ENCODE peak calls at places on chromosomes 6 and 20, in ten cellular contexts. I is SK-N-SH; O is GM10248; W is T-cell; C is caudate nucleus; E is activated naive CD8-positive, alpha-beta T cell treated with anti-CD3 and anti-CD28 coated beads for 36 hours; J is aorta; G is GM12891; H is hypothalamus; X is smooth muscle cell of the brain vasculature. Z is an unnamed sample.

GRCh38 chr6:109024784-109025183 is 69.9 kb downstream of the SESN1 start:
- DNase-seq in O (no peak), W (no peak), H (no peak), J (no peak), E (no peak), I (no peak), C (no peak), X (no peak), G (no peak), Z (no peak)

GRCh38 chr6:112330071-112330876 is 16.9 kb upstream of the RFPL4B start:
- DNase-seq in O (no peak), C (no peak), I (no peak), W (no peak), H (no peak), X (no peak), E (no peak), G (no peak), J (no peak), Z (no peak)

GRCh38 chr6:36874016-36874442 is 574 bp downstream of the PPIL1 start:
- DNase-seq in C (no peak), W (no peak), O (no peak), J (peak), X (no peak), H (no peak), I (no peak), G (no peak), E (no peak), Z (no peak)

GRCh38 chr20:9506964-9507369 is 7.4 kb upstream of the LAMP5 start:
- DNase-seq in J (peak), E (no peak), G (no peak), C (no peak), X (no peak), I (peak), O (no peak), W (no peak), H (no peak), Z (no peak)

GRCh38 chr20:1533059-1533458 is 24.4 kb downstream of the SIRPD start:
- DNase-seq in H (no peak), E (no peak), X (no peak), O (no peak), W (no peak), G (no peak), C (no peak), I (no peak), J (no peak), Z (no peak)

GRCh38 chr6:75116946-75117345 is 88.9 kb downstream of the COL12A1 start:
- DNase-seq in O (no peak), I (no peak), H (no peak), J (no peak), X (no peak), C (no peak), E (no peak), W (no peak), G (no peak), Z (no peak)

GRCh38 chr6:134714679-134715078 is 235.2 kb downstream of the ALDH8A1 start:
- DNase-seq in C (no peak), J (no peak), H (no peak), O (no peak), X (no peak), G (no peak), E (no peak), I (no peak), W (no peak), Z (no peak)

GRCh38 chr6:20182926-20183521 is 29.2 kb downstream of the MBOAT1 start:
- DNase-seq in W (no peak), O (no peak), J (no peak), E (no peak), C (no peak), X (no peak), G (no peak), I (no peak), H (no peak), Z (no peak)

GRCh38 chr6:44569931-44570385 is 182.5 kb downstream of the CDC5L start:
- DNase-seq in H (peak), O (no peak), C (no peak), X (no peak), J (peak), W (no peak), E (no peak), G (no peak), I (no peak), Z (no peak)

GRCh38 chr6:96532399-96532798 is 10.8 kb downstream of the UFL1 start:
- DNase-seq in W (no peak), C (no peak), I (no peak), O (no peak), G (no peak), H (no peak), E (no peak), X (no peak), J (no peak), Z (no peak)

GRCh38 chr20:50561379-50562078 is 51.3 kb downstream of the PTPN1 start:
- DNase-seq in G (no peak), X (peak), W (no peak), O (no peak), C (peak), E (peak), J (peak), H (peak), I (no peak), Z (no peak)

GRCh38 chr6:137927777-137928218 is 60.7 kb downstream of the TNFAIP3 start:
- DNase-seq in J (peak), X (no peak), E (peak), I (no peak), H (no peak), W (peak), C (no peak), G (no peak), O (peak), Z (peak)

GRCh38 chr6:93036835-93037234 is 382.5 kb downstream of the EPHA7 start:
- DNase-seq in H (no peak), E (no peak), O (no peak), C (no peak), G (no peak), X (no peak), W (no peak), J (no peak), I (no peak), Z (no peak)

GRCh38 chr20:45934046-45934586 is 367 bp upstream of the PCIF1 start:
- DNase-seq in X (no peak), G (no peak), H (peak), J (peak), E (no peak), I (peak), O (peak), W (peak), C (peak), Z (peak)

GRCh38 chr6:23752414-23752813 is 373.6 kb upstream of the NRSN1 start:
- DNase-seq in J (no peak), O (no peak), W (no peak), I (peak), H (no peak), C (no peak), E (no peak), X (no peak), G (no peak), Z (no peak)

GRCh38 chr6:5587648-5588047 is 326.3 kb downstream of the FARS2 start:
- DNase-seq in O (no peak), J (no peak), C (no peak), G (no peak), E (no peak), I (no peak), H (no peak), W (no peak), X (no peak), Z (no peak)

GRCh38 chr20:52779125-52779524 is 193.0 kb upstream of the TSHZ2 start:
- DNase-seq in C (no peak), W (no peak), H (no peak), E (no peak), J (no peak), O (no peak), I (no peak), G (no peak), X (no peak), Z (no peak)

GRCh38 chr6:44024597-44025219 is 102.5 kb downstream of the MRPL14 start:
- DNase-seq in E (no peak), I (no peak), C (no peak), O (no peak), H (no peak), W (no peak), G (no peak), J (peak), X (no peak), Z (no peak)

GRCh38 chr6:113719056-113719455 is 138.1 kb upstream of the MARCKS start:
- DNase-seq in G (no peak), O (no peak), C (no peak), J (no peak), W (no peak), H (no peak), E (no peak), I (no peak), X (no peak), Z (no peak)

GRCh38 chr6:33721529-33721928 is 10.0 kb upstream of the UQCC2 start:
- DNase-seq in X (no peak), C (no peak), H (no peak), E (no peak), J (no peak), G (no peak), I (no peak), O (no peak), W (no peak), Z (no peak)

GRCh38 chr6:35583893-35584688 is 71.4 kb upstream of the TULP1 start:
- DNase-seq in W (peak), E (peak), H (peak), J (no peak), X (no peak), I (peak), C (peak), G (no peak), O (peak), Z (peak)

GRCh38 chr6:161835426-161836029 is 561.7 kb upstream of the AGPAT4 start:
- DNase-seq in W (no peak), H (no peak), X (no peak), I (peak), C (no peak), O (no peak), J (no peak), E (no peak), G (no peak), Z (no peak)

GRCh38 chr6:13614926-13615801 is at the start of gene NOL7:
- DNase-seq in W (peak), O (peak), I (peak), E (peak), X (peak), G (peak), J (peak), C (peak), H (peak), Z (peak)

GRCh38 chr6:159013229-159013628 is 13.2 kb upstream of the RSPH3 start:
- DNase-seq in J (no peak), I (no peak), O (no peak), H (no peak), G (no peak), C (no peak), W (no peak), E (no peak), X (no peak), Z (no peak)

GRCh38 chr6:150717419-150717818 is 117.7 kb downstream of the PLEKHG1 start:
- DNase-seq in W (no peak), O (no peak), J (no peak), H (no peak), G (no peak), C (no peak), E (no peak), X (no peak), I (no peak), Z (no peak)

GRCh38 chr6:11393713-11394627 is 143.6 kb upstream of the TMEM170B start:
- DNase-seq in O (no peak), C (no peak), J (no peak), H (no peak), W (no peak), I (no peak), X (no peak), G (no peak), E (no peak), Z (no peak)

GRCh38 chr20:33649201-33649631 is 12.9 kb upstream of the C20orf144 start:
- DNase-seq in J (no peak), X (no peak), O (no peak), C (no peak), E (no peak), I (peak), G (no peak), W (no peak), H (peak), Z (no peak)

GRCh38 chr6:89818977-89819335 is 638 bp downstream of the MDN1 start:
- DNase-seq in O (no peak), J (no peak), W (no peak), H (peak), C (peak), E (no peak), G (no peak), X (no peak), I (no peak), Z (no peak)

GRCh38 chr6:40371095-40371494 is 216.1 kb downstream of the LRFN2 start:
- DNase-seq in C (no peak), J (no peak), O (no peak), G (no peak), I (no peak), E (no peak), H (no peak), X (no peak), W (no peak), Z (no peak)

GRCh38 chr6:195861-196360 is 96.4 kb upstream of the DUSP22 start:
- DNase-seq in C (no peak), O (no peak), E (peak), J (no peak), X (no peak), G (no peak), W (peak), I (no peak), H (no peak), Z (no peak)